ENCODE peak calls at places on chromosome 6, in ten cellular contexts. H is activated T-cell treated with anti-CD3 and anti-CD28 coated beads for 1 hour; F is SW 1271; V is colonic mucosa; G is GM12865; N is central memory CD4-positive, alpha-beta T cell; D is effector memory CD8-positive, alpha-beta T cell; A is aorta; K is stimulated activated CD4-positive, alpha-beta T cell treated with anti-CD3 and anti-CD28 coated beads, Interleukin-15, amount 100 ng/mL, for 1 hour; M is mesendoderm. S is an unnamed sample.

GRCh38 chr6:30684386-30685156 is 1.9 kb downstream of the PPP1R18 start:
- DNase-seq in H (peak), F (peak), V (peak), G (peak), N (peak), D (no peak), A (peak), K (no peak), M (peak), S (peak)

GRCh38 chr6:15953152-15953880 is 175.6 kb upstream of the MYLIP start:
- DNase-seq in H (no peak), F (no peak), V (no peak), G (no peak), N (no peak), D (no peak), A (no peak), K (no peak), M (peak), S (no peak)

GRCh38 chr6:16707101-16707783 is 54.0 kb downstream of the ATXN1 start:
- DNase-seq in H (no peak), F (no peak), V (no peak), G (peak), N (no peak), D (no peak), A (no peak), K (no peak), M (no peak), S (no peak)

GRCh38 chr6:13217206-13217905 is 111.0 kb downstream of the TBC1D7 start:
- DNase-seq in H (no peak), F (no peak), V (no peak), G (peak), N (no peak), D (no peak), A (no peak), K (no peak), M (no peak), S (no peak)

GRCh38 chr6:118501816-118502568 is 46.1 kb upstream of the PLN start:
- DNase-seq in H (no peak), F (no peak), V (no peak), G (no peak), N (no peak), D (no peak), A (no peak), K (no peak), M (no peak), S (no peak)

GRCh38 chr6:137185290-137185689 is 11.8 kb upstream of the IL22RA2 start:
- DNase-seq in H (no peak), F (no peak), V (no peak), G (no peak), N (no peak), D (no peak), A (no peak), K (no peak), M (no peak), S (no peak)

GRCh38 chr6:140436023-140436811 is 1061.8 kb upstream of the CITED2 start:
- DNase-seq in H (no peak), F (peak), V (no peak), G (no peak), N (no peak), D (no peak), A (no peak), K (no peak), M (peak), S (peak)

GRCh38 chr6:33620158-33620583 is 951 bp upstream of the ITPR3 start:
- DNase-seq in H (peak), F (peak), V (peak), G (peak), N (peak), D (peak), A (no peak), K (no peak), M (peak), S (peak)

GRCh38 chr6:159038914-159039884 is 5.6 kb downstream of the TAGAP start:
- DNase-seq in H (no peak), F (no peak), V (peak), G (peak), N (peak), D (no peak), A (no peak), K (no peak), M (no peak), S (peak)

GRCh38 chr6:127918506-127919427 is 17.9 kb upstream of the THEMIS start:
- DNase-seq in H (no peak), F (no peak), V (no peak), G (no peak), N (peak), D (peak), A (no peak), K (no peak), M (no peak), S (no peak)

GRCh38 chr6:43061861-43062260 is 2.4 kb downstream of the KLC4 start:
- DNase-seq in H (no peak), F (no peak), V (no peak), G (no peak), N (no peak), D (no peak), A (no peak), K (no peak), M (no peak), S (peak)

GRCh38 chr6:44665143-44665542 is 277.6 kb downstream of the CDC5L start:
- DNase-seq in H (no peak), F (no peak), V (no peak), G (no peak), N (no peak), D (no peak), A (no peak), K (no peak), M (no peak), S (no peak)

GRCh38 chr6:133362813-133363212 is 121.7 kb downstream of the EYA4 start:
- DNase-seq in H (no peak), F (no peak), V (no peak), G (no peak), N (no peak), D (no peak), A (no peak), K (no peak), M (no peak), S (no peak)

GRCh38 chr6:18242062-18242851 is 22.1 kb downstream of the DEK start:
- DNase-seq in H (no peak), F (peak), V (no peak), G (no peak), N (no peak), D (no peak), A (no peak), K (no peak), M (peak), S (peak)

GRCh38 chr6:73699656-73700055 is 3.7 kb downstream of the CD109 start:
- DNase-seq in H (no peak), F (no peak), V (no peak), G (no peak), N (no peak), D (no peak), A (no peak), K (no peak), M (peak), S (no peak)

GRCh38 chr6:44010411-44011349 is 116.6 kb downstream of the MRPL14 start:
- DNase-seq in H (no peak), F (peak), V (no peak), G (no peak), N (no peak), D (no peak), A (peak), K (no peak), M (no peak), S (peak)

GRCh38 chr6:73631849-73632248 is 21.9 kb downstream of the SLC17A5 start:
- DNase-seq in H (no peak), F (no peak), V (no peak), G (no peak), N (no peak), D (no peak), A (no peak), K (no peak), M (no peak), S (no peak)

GRCh38 chr6:168054663-168055560 is 24.1 kb downstream of the FRMD1 start:
- DNase-seq in H (no peak), F (no peak), V (no peak), G (no peak), N (no peak), D (no peak), A (no peak), K (no peak), M (no peak), S (no peak)

GRCh38 chr6:64034331-64034730 is 398.7 kb downstream of the PHF3 start:
- DNase-seq in H (no peak), F (no peak), V (no peak), G (no peak), N (no peak), D (no peak), A (no peak), K (no peak), M (no peak), S (no peak)

GRCh38 chr6:50147371-50147770 is 97.6 kb upstream of the DEFB112 start:
- DNase-seq in H (no peak), F (no peak), V (no peak), G (no peak), N (no peak), D (no peak), A (no peak), K (no peak), M (no peak), S (no peak)

GRCh38 chr6:30615219-30615957 is 1.7 kb downstream of the PPP1R10 start:
- DNase-seq in H (peak), F (peak), V (peak), G (peak), N (peak), D (peak), A (no peak), K (no peak), M (peak), S (no peak)

GRCh38 chr6:137754366-137754765 is 112.7 kb upstream of the TNFAIP3 start:
- DNase-seq in H (no peak), F (no peak), V (no peak), G (peak), N (no peak), D (no peak), A (no peak), K (no peak), M (no peak), S (no peak)

GRCh38 chr6:43222418-43223059 is 6.7 kb downstream of the DNPH1 start:
- DNase-seq in H (no peak), F (no peak), V (no peak), G (no peak), N (no peak), D (no peak), A (peak), K (no peak), M (no peak), S (peak)

GRCh38 chr6:125302840-125303511 is 1.2 kb upstream of the HDDC2 start:
- DNase-seq in H (no peak), F (no peak), V (no peak), G (no peak), N (peak), D (no peak), A (no peak), K (no peak), M (no peak), S (no peak)

GRCh38 chr6:163197839-163198238 is 216.7 kb upstream of the QKI start:
- DNase-seq in H (no peak), F (no peak), V (no peak), G (no peak), N (no peak), D (no peak), A (no peak), K (no peak), M (no peak), S (no peak)

GRCh38 chr6:39287601-39288000 is 26.6 kb downstream of the KCNK17 start:
- DNase-seq in H (no peak), F (no peak), V (no peak), G (no peak), N (no peak), D (no peak), A (no peak), K (no peak), M (no peak), S (no peak)

GRCh38 chr6:97102152-97102790 is 177.7 kb downstream of the KLHL32 start:
- DNase-seq in H (no peak), F (no peak), V (no peak), G (no peak), N (no peak), D (no peak), A (no peak), K (no peak), M (no peak), S (no peak)

GRCh38 chr6:170232186-170233002 is 58.5 kb downstream of the DLL1 start:
- DNase-seq in H (no peak), F (no peak), V (no peak), G (no peak), N (no peak), D (no peak), A (peak), K (no peak), M (no peak), S (no peak)

S was measured in osteoblast.